ENCODE peak calls at places on chromosomes 12 and 14, in ten cellular contexts. Y is MM.1S; A is bronchial epithelial cell; O is PC-9; S is pancreas; T is GM23338; G is CD8-positive, alpha-beta T cell; V is WERI-Rb-1; N is cardiac muscle cell; I is PC-3. U is an unnamed sample. For H3K27me3 and H3K36me3, the result is how much of the 10 kb centered on the place peaks cover.

GRCh38 chr12:54337280-54337842 is 12.4 kb downstream of the COPZ1 start:
- DNase-seq in A (no peak), O (no peak), G (no peak), T (no peak), N (no peak), V (peak), S (no peak), Y (no peak), I (no peak), U (no peak)

GRCh38 chr12:76595056-76595455 is 35.5 kb upstream of the OSBPL8 start:
- DNase-seq in V (no peak), Y (no peak), I (no peak), A (no peak), S (no peak), G (no peak), N (peak), O (no peak), T (no peak), U (no peak)

GRCh38 chr14:91413547-91414474 is 3.8 kb downstream of the CCDC88C start:
- DNase-seq in A (peak), O (peak), Y (peak), T (peak), N (no peak), V (peak), G (no peak), S (peak), I (no peak), U (no peak)

GRCh38 chr12:106249411-106250135 is 1.8 kb upstream of the CKAP4 start:
- DNase-seq in A (no peak), O (no peak), N (no peak), I (no peak), G (no peak), S (no peak), V (no peak), Y (peak), T (no peak), U (no peak)

GRCh38 chr12:103887738-103888137 is 42.5 kb upstream of the HSP90B1 start:
- DNase-seq in Y (no peak), G (no peak), O (no peak), A (no peak), N (no peak), S (no peak), I (no peak), V (no peak), T (peak), U (no peak)

GRCh38 chr12:113136128-113136989 is 798 bp upstream of the RASAL1 start:
- DNase-seq in G (peak), O (no peak), I (no peak), Y (no peak), T (peak), S (no peak), A (no peak), V (no peak), N (peak), U (no peak)

GRCh38 chr12:66600805-66601392 is 78.0 kb downstream of the GRIP1 start:
- DNase-seq in N (no peak), G (no peak), A (no peak), V (no peak), S (no peak), Y (no peak), T (no peak), I (no peak), O (no peak), U (no peak)

GRCh38 chr14:39107624-39108023 is 4.6 kb upstream of the SEC23A start:
- DNase-seq in G (no peak), N (peak), Y (peak), A (peak), O (no peak), I (peak), V (no peak), S (no peak), T (peak), U (no peak)

GRCh38 chr14:50007123-50007903 is 109.1 kb downstream of the VCPKMT start:
- DNase-seq in S (no peak), G (no peak), T (peak), I (peak), V (no peak), N (no peak), O (peak), Y (no peak), A (peak), U (no peak)

GRCh38 chr14:37819155-37820015 is 224.0 kb downstream of the TTC6 start:
- DNase-seq in O (peak), T (peak), V (no peak), A (peak), Y (no peak), S (no peak), N (peak), I (peak), G (no peak), U (peak)

GRCh38 chr12:118480235-118480634 is 103.9 kb downstream of the SUDS3 start:
- DNase-seq in N (no peak), Y (no peak), V (no peak), A (no peak), S (no peak), G (no peak), I (no peak), T (no peak), O (no peak), U (no peak)

GRCh38 chr14:56280843-56281242 is 162.6 kb downstream of the PELI2 start:
- DNase-seq in O (no peak), V (no peak), I (peak), S (no peak), A (no peak), T (no peak), G (no peak), Y (no peak), N (no peak), U (no peak)

GRCh38 chr12:53997324-53998173 is 2.4 kb upstream of the HOXC9 start:
- DNase-seq in A (no peak), I (no peak), S (no peak), Y (no peak), G (no peak), V (peak), T (no peak), O (no peak), N (no peak), U (no peak)

GRCh38 chr14:34863844-34864243 is 11.3 kb downstream of the BAZ1A start:
- DNase-seq in A (no peak), O (no peak), Y (no peak), T (no peak), V (no peak), S (no peak), I (no peak), G (no peak), N (no peak), U (no peak)

GRCh38 chr12:117119592-117120198 is 20.5 kb upstream of the TESC start:
- DNase-seq in Y (peak), O (no peak), T (peak), N (no peak), A (no peak), S (peak), G (no peak), V (peak), I (peak), U (no peak)

GRCh38 chr12:44286336-44286735 is 450.5 kb downstream of the TMEM117 start:
- DNase-seq in T (no peak), I (no peak), N (peak), S (no peak), V (no peak), G (no peak), A (peak), O (no peak), Y (no peak), U (no peak)

GRCh38 chr14:61471297-61471980 is 150.1 kb downstream of the PRKCH start:
- DNase-seq in A (no peak), T (no peak), Y (no peak), G (no peak), I (no peak), O (no peak), S (no peak), V (no peak), N (peak), U (no peak)

GRCh38 chr12:56631790-56632700 is 1.9 kb upstream of the BAZ2A start:
- DNase-seq in A (peak), S (peak), I (peak), O (peak), Y (peak), V (peak), N (peak), T (peak), G (no peak), U (no peak)

GRCh38 chr14:92903359-92903758 is 19.6 kb upstream of the CHGA start:
- DNase-seq in N (no peak), O (no peak), G (no peak), I (no peak), A (no peak), V (no peak), T (no peak), S (no peak), Y (no peak), U (no peak)

GRCh38 chr14:69643430-69644200 is 32.2 kb downstream of the SUSD6 start:
- DNase-seq in O (peak), Y (no peak), S (peak), T (no peak), A (peak), I (peak), V (no peak), G (no peak), N (no peak), U (no peak)

GRCh38 chr12:94615284-94616216 is 34.8 kb downstream of the TMCC3 start:
- DNase-seq in A (peak), G (no peak), Y (no peak), O (peak), T (no peak), N (peak), V (no peak), S (peak), I (peak), U (no peak)

GRCh38 chr12:26867084-26867483 is 34.1 kb upstream of the ITPR2 start:
- DNase-seq in G (no peak), T (no peak), Y (peak), S (no peak), O (no peak), N (peak), A (no peak), I (no peak), V (no peak), U (no peak)

GRCh38 chr14:24883571-24883970 is 166.4 kb downstream of the STXBP6 start:
- DNase-seq in T (no peak), G (no peak), S (no peak), N (peak), O (no peak), Y (no peak), A (no peak), V (no peak), I (no peak), U (no peak)

GRCh38 chr12:56104815-56105476 is 587 bp downstream of the PA2G4 start:
- DNase-seq in S (no peak), Y (peak), G (no peak), I (peak), N (no peak), A (no peak), T (peak), V (no peak), O (no peak), U (no peak)

GRCh38 chr12:45725631-45726593 is 3.6 kb upstream of the ARID2 start:
- DNase-seq in S (no peak), N (peak), A (peak), Y (peak), G (no peak), T (peak), V (peak), O (peak), I (peak), U (no peak)

GRCh38 chr14:68722186-68722585 is 70.7 kb downstream of the ZFP36L1 start:
- DNase-seq in N (no peak), A (no peak), G (no peak), T (no peak), Y (no peak), O (no peak), I (no peak), S (no peak), V (no peak), U (no peak)

GRCh38 chr12:77122236-77122635 is 56.9 kb upstream of the E2F7 start:
- DNase-seq in T (no peak), G (no peak), O (peak), I (peak), Y (no peak), N (peak), A (peak), S (no peak), V (no peak), U (peak)

GRCh38 chr12:2052861-2053674 is at the start of gene CACNA1C:
- DNase-seq in O (no peak), Y (peak), I (no peak), N (peak), G (no peak), A (no peak), V (peak), T (peak), S (peak), U (no peak)

GRCh38 chr14:59278111-59278510 is 89.6 kb downstream of the DAAM1 start:
- DNase-seq in V (no peak), I (peak), T (no peak), N (peak), A (peak), S (no peak), O (peak), Y (no peak), G (no peak), U (no peak)

GRCh38 chr12:15590180-15590826 is 198.9 kb downstream of the EPS8 start:
- DNase-seq in G (peak), O (peak), A (peak), Y (peak), I (peak), T (peak), V (peak), N (peak), S (peak), U (no peak)

GRCh38 chr12:12384601-12385321 is 27.9 kb downstream of the BORCS5 start:
- DNase-seq in V (no peak), T (peak), A (no peak), G (no peak), S (no peak), N (peak), Y (peak), O (no peak), I (no peak), U (no peak)

GRCh38 chr14:64891839-64892375 is 12.2 kb upstream of the SPTB start:
- DNase-seq in G (no peak), Y (peak), N (peak), O (peak), T (peak), I (peak), A (peak), S (no peak), V (peak), U (no peak)

GRCh38 chr14:96204151-96205058 is at the start of gene BDKRB2:
- DNase-seq in I (peak), T (peak), S (peak), O (peak), Y (no peak), V (peak), A (peak), G (no peak), N (peak), U (no peak)

GRCh38 chr12:9390761-9391160 is 182.6 kb upstream of the PZP start:
- DNase-seq in Y (no peak), T (no peak), A (no peak), G (no peak), N (no peak), V (no peak), O (no peak), I (no peak), S (no peak), U (no peak)
- H3K27me3 ChIP-seq in Y (under half), T (under half), A (under half), G (under half), N (under half), V (under half), O (under half), I (half or more), S (under half), U (under half)

GRCh38 chr12:58943079-58943478 is 22.8 kb upstream of the LRIG3 start:
- DNase-seq in G (no peak), S (no peak), A (no peak), N (no peak), O (no peak), T (no peak), V (no peak), Y (no peak), I (peak), U (no peak)
- TF ChIP-seq CTCF in G (no peak), S (no peak), A (no peak), N (no peak), O (no peak), T (no peak), V (no peak), Y (no peak), I (no peak), U (no peak)

GRCh38 chr12:79665488-79665887 is 25.3 kb downstream of the PAWR start:
- DNase-seq in N (peak), T (no peak), I (no peak), O (no peak), A (no peak), V (no peak), S (no peak), G (no peak), Y (no peak), U (no peak)
- H3K36me3 ChIP-seq in N (under half), T (under half), I (under half), O (under half), A (under half), V (under half), S (under half), G (under half), Y (under half), U (under half)

DNA sequence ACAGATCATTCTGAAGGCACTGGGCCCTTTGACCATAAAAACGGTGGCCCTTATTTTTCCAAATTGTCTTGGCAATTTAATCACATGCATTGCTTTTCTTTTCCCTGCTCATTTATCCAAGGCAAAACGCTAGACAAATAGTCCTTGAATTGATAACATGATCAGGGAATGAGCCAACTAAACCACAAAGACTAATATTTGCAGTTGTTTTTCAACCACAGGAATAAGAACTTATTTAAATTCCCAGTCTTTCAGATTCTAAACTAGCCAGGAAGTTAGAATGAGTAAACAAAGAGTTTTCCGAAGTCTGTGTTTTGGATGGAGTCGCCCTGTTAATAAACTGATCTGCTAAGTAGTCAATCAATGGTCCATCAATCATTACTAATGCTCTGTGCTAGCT is 14.9 kb downstream of the TBX5 start:
- DNase-seq in I (no peak), T (no peak), V (no peak), N (no peak), A (no peak), Y (no peak), O (no peak), G (no peak), S (no peak), U (no peak)
- H3K27me3 ChIP-seq in I (half or more), T (half or more), V (under half), N (under half), A (under half), Y (under half), O (half or more), G (under half), S (under half), U (under half)

GRCh38 chr14:103518416-103519042 is 4.1 kb downstream of the CKB start:
- DNase-seq in G (peak), I (peak), S (peak), O (peak), A (no peak), N (peak), Y (no peak), V (peak), T (peak), U (no peak)
- TF ChIP-seq CTCF in G (peak), I (peak), S (peak), O (peak), A (peak), N (peak), Y (peak), V (peak), T (peak), U (peak)

GRCh38 chr12:49027846-49028245 is 9.3 kb upstream of the PRKAG1 start:
- DNase-seq in N (no peak), A (no peak), I (no peak), S (no peak), Y (no peak), T (no peak), O (no peak), G (no peak), V (no peak), U (no peak)
- H3K36me3 ChIP-seq in N (half or more), A (half or more), I (under half), S (under half), Y (under half), T (under half), O (under half), G (under half), V (half or more), U (half or more)

U was measured in BJ.